ENCODE peak calls at places on chromosomes 16 and 17, in six cellular contexts. One of them, this sample, is unnamed.

GRCh38 chr17:39062846-39063680 is 88.4 kb downstream of the PLXDC1 start:
- DNase-seq in IMR-90: peak; percentile 16
- DNase-seq in mesendoderm: peak; percentile 13
- DNase-seq in mesenchymal stem cell: peak; percentile 18
- DNase-seq in neuronal stem cell: no peak
- DNase-seq in H1: no peak
- DNase-seq in this sample: no peak

GRCh38 chr16:30541502-30542329 is 7.1 kb upstream of the ZNF747 start:
- DNase-seq in IMR-90: peak; percentile 82
- DNase-seq in mesendoderm: peak; percentile 79
- DNase-seq in mesenchymal stem cell: peak; percentile 78
- DNase-seq in neuronal stem cell: no peak
- DNase-seq in H1: no peak
- DNase-seq in this sample: no peak

GRCh38 chr17:44170499-44171201 is at the start of gene ASB16:
- DNase-seq in IMR-90: peak; percentile 55
- DNase-seq in mesendoderm: peak; percentile 31
- DNase-seq in mesenchymal stem cell: peak; percentile 61
- DNase-seq in neuronal stem cell: no peak
- DNase-seq in H1: no peak
- DNase-seq in this sample: no peak

GRCh38 chr17:51640108-51640622 is 379.8 kb downstream of the UTP18 start:
- DNase-seq in IMR-90: no peak
- DNase-seq in mesendoderm: peak; percentile 81
- DNase-seq in mesenchymal stem cell: no peak
- DNase-seq in neuronal stem cell: no peak
- DNase-seq in H1: peak; percentile 65
- DNase-seq in this sample: no peak

GRCh38 chr16:50814541-50814940 is 72.7 kb downstream of the CYLD start:
- DNase-seq in IMR-90: no peak
- DNase-seq in mesendoderm: no peak
- DNase-seq in mesenchymal stem cell: no peak
- DNase-seq in neuronal stem cell: no peak
- DNase-seq in H1: peak; percentile 30
- DNase-seq in this sample: no peak

GRCh38 chr17:39926588-39927100 is 757 bp downstream of the ORMDL3 start:
- DNase-seq in IMR-90: no peak
- DNase-seq in mesendoderm: peak; percentile 65
- DNase-seq in mesenchymal stem cell: peak; percentile 48
- DNase-seq in neuronal stem cell: peak; percentile 26
- DNase-seq in H1: no peak
- DNase-seq in this sample: no peak

GRCh38 chr16:66127459-66128362 is 238.8 kb upstream of the CDH5 start:
- DNase-seq in IMR-90: no peak
- DNase-seq in mesendoderm: no peak
- DNase-seq in mesenchymal stem cell: no peak
- DNase-seq in neuronal stem cell: no peak
- DNase-seq in H1: no peak
- DNase-seq in this sample: no peak

GRCh38 chr17:82217530-82218204 is 5.0 kb upstream of the CCDC57 start:
- DNase-seq in IMR-90: peak; percentile 90
- DNase-seq in mesendoderm: peak; percentile 63
- DNase-seq in mesenchymal stem cell: peak; percentile 94
- DNase-seq in neuronal stem cell: no peak
- DNase-seq in H1: no peak
- DNase-seq in this sample: peak; percentile 87

GRCh38 chr17:7108981-7109380 is 5.6 kb downstream of the ASGR2 start:
- DNase-seq in IMR-90: no peak
- DNase-seq in mesendoderm: no peak
- DNase-seq in mesenchymal stem cell: no peak
- DNase-seq in neuronal stem cell: no peak
- DNase-seq in H1: no peak
- DNase-seq in this sample: no peak

GRCh38 chr16:86353185-86353584 is 157.1 kb upstream of the FOXF1 start:
- DNase-seq in IMR-90: peak; percentile 86
- DNase-seq in mesendoderm: no peak
- DNase-seq in mesenchymal stem cell: peak; percentile 79
- DNase-seq in neuronal stem cell: no peak
- DNase-seq in H1: no peak
- DNase-seq in this sample: no peak

GRCh38 chr16:19375561-19376158 is 42.0 kb upstream of the TMC5 start:
- DNase-seq in IMR-90: peak; percentile 56
- DNase-seq in mesendoderm: peak; percentile 53
- DNase-seq in mesenchymal stem cell: peak; percentile 64
- DNase-seq in neuronal stem cell: peak; percentile 56
- DNase-seq in H1: no peak
- DNase-seq in this sample: peak; percentile 37

GRCh38 chr17:17552351-17553216 is 38.9 kb downstream of the PEMT start:
- DNase-seq in IMR-90: no peak
- DNase-seq in mesendoderm: no peak
- DNase-seq in mesenchymal stem cell: no peak
- DNase-seq in neuronal stem cell: no peak
- DNase-seq in H1: no peak
- DNase-seq in this sample: no peak

GRCh38 chr16:15855704-15856003 is 1.2 kb downstream of the MYH11 start:
- DNase-seq in IMR-90: no peak
- DNase-seq in mesendoderm: no peak
- DNase-seq in mesenchymal stem cell: no peak
- DNase-seq in neuronal stem cell: no peak
- DNase-seq in H1: no peak
- DNase-seq in this sample: no peak

GRCh38 chr16:31474173-31474714 is 2.3 kb downstream of the TGFB1I1 start:
- DNase-seq in IMR-90: peak; percentile 90
- DNase-seq in mesendoderm: peak; percentile 26
- DNase-seq in mesenchymal stem cell: peak; percentile 76
- DNase-seq in neuronal stem cell: no peak
- DNase-seq in H1: no peak
- DNase-seq in this sample: peak; percentile 44

GRCh38 chr17:50097455-50097854 is 2.3 kb downstream of the PDK2 start:
- DNase-seq in IMR-90: no peak
- DNase-seq in mesendoderm: no peak
- DNase-seq in mesenchymal stem cell: no peak
- DNase-seq in neuronal stem cell: no peak
- DNase-seq in H1: no peak
- DNase-seq in this sample: no peak

GRCh38 chr17:39867891-39868553 is at the start of gene ZPBP2:
- DNase-seq in IMR-90: no peak
- DNase-seq in mesendoderm: no peak
- DNase-seq in mesenchymal stem cell: no peak
- DNase-seq in neuronal stem cell: no peak
- DNase-seq in H1: no peak
- DNase-seq in this sample: no peak

GRCh38 chr17:66542183-66542966 is 240.0 kb downstream of the PRKCA start:
- DNase-seq in IMR-90: peak; percentile 53
- DNase-seq in mesendoderm: no peak
- DNase-seq in mesenchymal stem cell: peak; percentile 78
- DNase-seq in neuronal stem cell: no peak
- DNase-seq in H1: no peak
- DNase-seq in this sample: no peak

GRCh38 chr17:16987830-16988601 is 16.1 kb upstream of the TNFRSF13B start:
- DNase-seq in IMR-90: peak; percentile 75
- DNase-seq in mesendoderm: peak; percentile 85
- DNase-seq in mesenchymal stem cell: peak; percentile 83
- DNase-seq in neuronal stem cell: no peak
- DNase-seq in H1: no peak
- DNase-seq in this sample: peak; percentile 37

GRCh38 chr17:48723555-48724239 is 712 bp downstream of the PRAC2 start:
- DNase-seq in IMR-90: no peak
- DNase-seq in mesendoderm: peak; percentile 83
- DNase-seq in mesenchymal stem cell: peak; percentile 33
- DNase-seq in neuronal stem cell: no peak
- DNase-seq in H1: peak; percentile 76
- DNase-seq in this sample: no peak
- H3K4me3 ChIP-seq in IMR-90: no peak overlapping the region
- H3K4me3 ChIP-seq in mesendoderm: peak overlapping the region; percentile 10
- H3K4me3 ChIP-seq in mesenchymal stem cell: no peak overlapping the region
- H3K4me3 ChIP-seq in neuronal stem cell: no peak overlapping the region
- H3K4me3 ChIP-seq in H1: peak overlapping the region; percentile 26
- H3K4me3 ChIP-seq in this sample: no peak overlapping the region

GRCh38 chr17:71494456-71494855 is 626.4 kb upstream of the SOX9 start:
- DNase-seq in IMR-90: no peak
- DNase-seq in mesendoderm: no peak
- DNase-seq in mesenchymal stem cell: no peak
- DNase-seq in neuronal stem cell: no peak
- DNase-seq in H1: no peak
- DNase-seq in this sample: no peak
- H3K4me2 ChIP-seq in IMR-90: no peak overlapping the region
- H3K4me2 ChIP-seq in mesendoderm: no peak overlapping the region
- H3K4me2 ChIP-seq in mesenchymal stem cell: no peak overlapping the region
- H3K4me2 ChIP-seq in neuronal stem cell: no peak overlapping the region
- H3K4me2 ChIP-seq in H1: no peak overlapping the region
- H3K4me2 ChIP-seq in this sample: no peak overlapping the region

GRCh38 chr16:2752850-2753522 is 548 bp downstream of the SRRM2 start:
- DNase-seq in IMR-90: peak; percentile 77
- DNase-seq in mesendoderm: peak; percentile 88
- DNase-seq in mesenchymal stem cell: peak; percentile 82
- DNase-seq in neuronal stem cell: no peak
- DNase-seq in H1: no peak
- DNase-seq in this sample: peak; percentile 75
- H3K4ac ChIP-seq in IMR-90: peak overlapping the region; percentile 34
- H3K4ac ChIP-seq in mesendoderm: peak overlapping the region; percentile 89
- H3K4ac ChIP-seq in mesenchymal stem cell: peak overlapping the region; percentile 92
- H3K4ac ChIP-seq in neuronal stem cell: no peak overlapping the region
- H3K4ac ChIP-seq in H1: peak overlapping the region; percentile 76
- H3K4ac ChIP-seq in this sample: peak overlapping the region; percentile 100

GRCh38 chr16:59545666-59546065 is 811.5 kb upstream of the GOT2 start:
- DNase-seq in IMR-90: no peak
- DNase-seq in mesendoderm: no peak
- DNase-seq in mesenchymal stem cell: no peak
- DNase-seq in neuronal stem cell: no peak
- DNase-seq in H1: no peak
- DNase-seq in this sample: no peak

GRCh38 chr16:59540621-59541020 is 806.5 kb upstream of the GOT2 start:
- DNase-seq in IMR-90: peak; percentile 52
- DNase-seq in mesendoderm: no peak
- DNase-seq in mesenchymal stem cell: no peak
- DNase-seq in neuronal stem cell: no peak
- DNase-seq in H1: no peak
- DNase-seq in this sample: no peak

DNA sequence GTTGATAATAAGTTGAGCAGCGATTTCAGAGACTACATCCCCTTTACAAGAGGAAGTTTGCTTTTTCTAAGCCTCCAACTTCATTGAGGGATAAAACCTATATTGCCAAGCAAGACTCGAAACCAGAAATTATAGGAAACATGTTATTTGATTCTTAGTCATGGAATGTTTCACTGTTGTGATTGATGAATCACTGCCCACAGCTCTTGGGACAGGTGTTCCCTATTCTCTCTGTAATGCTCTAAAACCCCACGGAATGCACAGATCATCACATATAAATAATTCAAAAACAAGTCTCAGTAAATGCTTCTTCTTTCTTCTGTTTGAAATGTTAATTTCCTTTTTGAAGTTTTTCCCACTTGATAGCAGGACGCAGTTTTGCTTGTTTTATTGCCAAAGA is 809.5 kb upstream of the GOT2 start:
- DNase-seq in IMR-90: peak; percentile 78
- DNase-seq in mesendoderm: no peak
- DNase-seq in mesenchymal stem cell: no peak
- DNase-seq in neuronal stem cell: no peak
- DNase-seq in H1: no peak
- DNase-seq in this sample: no peak
- H3K4me3 ChIP-seq in IMR-90: no peak overlapping the region
- H3K4me3 ChIP-seq in mesendoderm: no peak overlapping the region
- H3K4me3 ChIP-seq in mesenchymal stem cell: no peak overlapping the region
- H3K4me3 ChIP-seq in neuronal stem cell: no peak overlapping the region
- H3K4me3 ChIP-seq in H1: no peak overlapping the region
- H3K4me3 ChIP-seq in this sample: no peak overlapping the region